ENCODE peak calls at places on chromosomes 2 and 18, in eight cellular contexts. H is brain microvascular endothelial cell; V is tibial nerve; F is K562; W is body of pancreas; X is CD4-positive, alpha-beta memory T cell; M is uterus; K is WERI-Rb-1. U is an unnamed sample.

GRCh38 chr18:40159141-40160017 is 1795.7 kb upstream of the PIK3C3 start:
- DNase-seq in H (peak; percentile 46), V (no peak), F (no peak), W (no peak), X (no peak), M (no peak), K (no peak), U (no peak)

GRCh38 chr2:126269911-126270310 is 386.0 kb upstream of the GYPC start:
- DNase-seq in H (no peak), V (no peak), F (no peak), W (no peak), X (no peak), M (no peak), K (no peak), U (no peak)

GRCh38 chr2:173749315-173749714 is 215.9 kb downstream of the SP3 start:
- DNase-seq in H (peak; percentile 17), V (no peak), F (no peak), W (no peak), X (no peak), M (no peak), K (no peak), U (no peak)

GRCh38 chr2:138415891-138416494 is 85.6 kb upstream of the SPOPL start:
- DNase-seq in H (peak; percentile 12), V (no peak), F (no peak), W (no peak), X (no peak), M (no peak), K (no peak), U (no peak)

GRCh38 chr2:220569380-220569779 is 942.0 kb downstream of the SLC4A3 start:
- DNase-seq in H (no peak), V (no peak), F (no peak), W (no peak), X (no peak), M (no peak), K (no peak), U (no peak)

GRCh38 chr2:202494300-202494699 is 118.2 kb downstream of the BMPR2 start:
- DNase-seq in H (peak; percentile 81), V (no peak), F (no peak), W (peak; percentile 6), X (no peak), M (no peak), K (no peak), U (no peak)

GRCh38 chr2:27889774-27890145 is 427 bp downstream of the RBKS start:
- DNase-seq in H (no peak), V (no peak), F (no peak), W (peak; percentile 15), X (no peak), M (no peak), K (no peak), U (peak; percentile 0)

GRCh38 chr2:175874291-175874690 is 127.8 kb downstream of the LNPK start:
- DNase-seq in H (no peak), V (no peak), F (no peak), W (no peak), X (no peak), M (no peak), K (no peak), U (no peak)

GRCh38 chr18:23526516-23527063 is 23.3 kb downstream of the RMC1 start:
- DNase-seq in H (no peak), V (no peak), F (no peak), W (no peak), X (no peak), M (no peak), K (no peak), U (no peak)

GRCh38 chr2:126172785-126173184 is 483.2 kb upstream of the GYPC start:
- DNase-seq in H (no peak), V (no peak), F (no peak), W (no peak), X (no peak), M (no peak), K (no peak), U (no peak)

GRCh38 chr2:54773233-54773632 is 49.8 kb downstream of the EML6 start:
- DNase-seq in H (no peak), V (no peak), F (no peak), W (no peak), X (no peak), M (no peak), K (no peak), U (no peak)

GRCh38 chr18:58269931-58270330 is 225.9 kb downstream of the NEDD4L start:
- DNase-seq in H (no peak), V (no peak), F (no peak), W (peak; percentile 81), X (no peak), M (no peak), K (no peak), U (no peak)

GRCh38 chr2:142280846-142281245 is 150.0 kb upstream of the LRP1B start:
- DNase-seq in H (no peak), V (no peak), F (no peak), W (no peak), X (no peak), M (no peak), K (peak; percentile 41), U (no peak)

GRCh38 chr2:218559021-218559420 is 9.1 kb downstream of the USP37 start:
- DNase-seq in H (no peak), V (no peak), F (no peak), W (no peak), X (no peak), M (no peak), K (no peak), U (no peak)

GRCh38 chr2:167940745-167941507 is 306.5 kb downstream of the STK39 start:
- DNase-seq in H (no peak), V (no peak), F (no peak), W (no peak), X (no peak), M (no peak), K (no peak), U (no peak)

GRCh38 chr2:213162515-213163118 is 11.2 kb upstream of the IKZF2 start:
- DNase-seq in H (no peak), V (no peak), F (no peak), W (no peak), X (no peak), M (no peak), K (no peak), U (no peak)

GRCh38 chr2:151437630-151438029 is 27.9 kb downstream of the RIF1 start:
- DNase-seq in H (peak; percentile 18), V (peak; percentile 39), F (no peak), W (no peak), X (peak; percentile 25), M (no peak), K (no peak), U (no peak)

GRCh38 chr2:141906673-141907072 is 224.1 kb downstream of the LRP1B start:
- DNase-seq in H (no peak), V (no peak), F (no peak), W (no peak), X (no peak), M (no peak), K (no peak), U (no peak)

DNA sequence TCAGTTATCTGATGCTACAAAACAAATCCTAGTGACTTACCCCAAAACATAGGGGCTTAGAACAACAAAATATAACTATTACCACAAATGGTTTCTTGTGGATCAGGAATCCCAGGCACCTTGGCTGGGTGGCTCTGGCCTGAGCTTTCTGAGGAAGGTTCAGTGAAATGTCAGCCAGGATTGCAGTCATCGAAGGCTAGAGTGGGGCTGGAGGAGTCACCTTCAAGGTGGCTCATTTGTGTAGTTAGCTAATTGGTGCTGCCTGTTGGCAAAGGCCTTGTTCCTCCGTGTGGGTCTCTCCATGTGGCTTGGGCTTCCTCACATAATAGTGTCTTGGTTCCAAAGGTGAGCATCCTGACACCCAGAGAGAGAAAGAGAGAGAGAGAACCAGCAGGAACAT is 57.4 kb downstream of the COPS8 start:
- DNase-seq in H (no peak), V (no peak), F (no peak), W (no peak), X (no peak), M (no peak), K (no peak), U (no peak)
- H3K27ac ChIP-seq in H (no peak overlapping the region), V (no peak overlapping the region), F (no peak overlapping the region), W (no peak overlapping the region), X (no peak overlapping the region), M (peak overlapping the region; percentile 89), K (no peak overlapping the region), U (no peak overlapping the region)

GRCh38 chr2:236257171-236257570 is 7.0 kb downstream of the ASB18 start:
- DNase-seq in H (no peak), V (no peak), F (no peak), W (no peak), X (no peak), M (no peak), K (no peak), U (no peak)
- H3K27ac ChIP-seq in H (no peak overlapping the region), V (no peak overlapping the region), F (no peak overlapping the region), W (no peak overlapping the region), X (no peak overlapping the region), M (no peak overlapping the region), K (no peak overlapping the region), U (no peak overlapping the region)

GRCh38 chr18:62018034-62018760 is 125.4 kb upstream of the RNF152 start:
- DNase-seq in H (no peak), V (peak; percentile 42), F (no peak), W (peak; percentile 28), X (no peak), M (peak; percentile 83), K (no peak), U (no peak)
- H3K27ac ChIP-seq in H (no peak overlapping the region), V (peak overlapping the region; percentile 23), F (no peak overlapping the region), W (no peak overlapping the region), X (no peak overlapping the region), M (peak overlapping the region; percentile 74), K (no peak overlapping the region), U (no peak overlapping the region)

GRCh38 chr2:587371-587960 is 89.7 kb downstream of the TMEM18 start:
- DNase-seq in H (no peak), V (no peak), F (no peak), W (no peak), X (no peak), M (peak; percentile 6), K (no peak), U (no peak)
- H3K27ac ChIP-seq in H (no peak overlapping the region), V (no peak overlapping the region), F (no peak overlapping the region), W (peak overlapping the region; percentile 66), X (no peak overlapping the region), M (no peak overlapping the region), K (no peak overlapping the region), U (no peak overlapping the region)

GRCh38 chr18:75115514-75115913 is 93.4 kb downstream of the PTGR3 start:
- DNase-seq in H (no peak), V (no peak), F (no peak), W (no peak), X (no peak), M (no peak), K (no peak), U (no peak)
- H3K27ac ChIP-seq in H (no peak overlapping the region), V (no peak overlapping the region), F (no peak overlapping the region), W (no peak overlapping the region), X (no peak overlapping the region), M (no peak overlapping the region), K (no peak overlapping the region), U (no peak overlapping the region)

U was measured in effector memory CD4-positive, alpha-beta T cell.